ENCODE peak calls at places on chromosomes 11 and 22, in five cellular contexts. W is upper lobe of left lung, G is A549, U is esophagus muscularis mucosa, L is suprapubic skin. A is an unnamed sample.
A peak's percentile ranks its signal among the peaks of the same experiment; 100 is the strongest.

GRCh38 chr22:27633296-27633871 is 168.2 kb downstream of the MN1 start:
- DNase-seq in W (no peak), G (no peak), U (no peak), L (no peak), A (no peak)

GRCh38 chr22:30245985-30246901 is at the start of gene LIF:
- DNase-seq in W (peak; percentile 89), G (no peak), U (no peak), L (no peak), A (no peak)

GRCh38 chr11:116827461-116827860 is 2.2 kb upstream of the APOC3 start:
- DNase-seq in W (no peak), G (no peak), U (no peak), L (no peak), A (peak; percentile 39)

GRCh38 chr22:19576460-19577421 is 52.5 kb upstream of the CLDN5 start:
- DNase-seq in W (no peak), G (no peak), U (no peak), L (no peak), A (peak; percentile 63)

GRCh38 chr11:106988151-106988806 is 30.0 kb downstream of the GUCY1A2 start:
- DNase-seq in W (no peak), G (no peak), U (no peak), L (no peak), A (no peak)

GRCh38 chr11:61011950-61012830 is 40.7 kb downstream of the CD6 start:
- DNase-seq in W (peak; percentile 50), G (no peak), U (no peak), L (no peak), A (no peak)

GRCh38 chr11:42239102-42239501 is 779.6 kb upstream of the LRRC4C start:
- DNase-seq in W (no peak), G (no peak), U (no peak), L (no peak), A (peak; percentile 68)

GRCh38 chr11:15744693-15745092 is 611.7 kb downstream of the SOX6 start:
- DNase-seq in W (no peak), G (no peak), U (peak; percentile 64), L (no peak), A (no peak)

GRCh38 chr11:61917357-61918109 is at the start of gene RAB3IL1:
- DNase-seq in W (peak; percentile 93), G (peak; percentile 66), U (no peak), L (peak; percentile 86), A (peak; percentile 87)

GRCh38 chr22:30717331-30717921 is 22.8 kb downstream of the OSBP2 start:
- DNase-seq in W (no peak), G (peak; percentile 3), U (no peak), L (no peak), A (no peak)

GRCh38 chr11:112555491-112556364 is 295.1 kb upstream of the PLET1 start:
- DNase-seq in W (no peak), G (peak; percentile 12), U (no peak), L (no peak), A (peak; percentile 71)

GRCh38 chr11:5815534-5815933 is 6.8 kb downstream of the OR52N2 start:
- DNase-seq in W (no peak), G (no peak), U (no peak), L (no peak), A (no peak)

GRCh38 chr22:27274770-27275449 is 526.6 kb downstream of the MN1 start:
- DNase-seq in W (no peak), G (no peak), U (no peak), L (no peak), A (no peak)

GRCh38 chr11:89495951-89496350 is 4.8 kb upstream of the NOX4 start:
- DNase-seq in W (no peak), G (no peak), U (no peak), L (no peak), A (peak; percentile 70)

GRCh38 chr22:19873138-19873959 is 18.7 kb upstream of the GNB1L start:
- DNase-seq in W (peak; percentile 83), G (no peak), U (no peak), L (peak; percentile 73), A (peak; percentile 54)

GRCh38 chr11:72985645-72986044 is 156.5 kb downstream of the FCHSD2 start:
- DNase-seq in W (no peak), G (no peak), U (no peak), L (no peak), A (no peak)

GRCh38 chr22:44648085-44648820 is 53.8 kb upstream of the PRR5 start:
- DNase-seq in W (peak; percentile 27), G (no peak), U (peak; percentile 89), L (peak; percentile 88), A (no peak)

GRCh38 chr22:31346733-31347250 is 646 bp upstream of the PATZ1 start:
- DNase-seq in W (peak; percentile 88), G (peak; percentile 42), U (no peak), L (no peak), A (peak; percentile 74)

GRCh38 chr11:22512457-22512856 is 113.2 kb downstream of the FANCF start:
- DNase-seq in W (no peak), G (no peak), U (no peak), L (no peak), A (no peak)

GRCh38 chr11:86919557-86920210 is 35.5 kb downstream of the FZD4 start:
- DNase-seq in W (no peak), G (peak; percentile 57), U (no peak), L (no peak), A (no peak)

GRCh38 chr11:48103621-48104561 is 112.7 kb upstream of the OR4B1 start:
- DNase-seq in W (no peak), G (no peak), U (peak; percentile 88), L (no peak), A (no peak)

GRCh38 chr22:36253523-36254490 is 874 bp downstream of the APOL1 start:
- DNase-seq in W (no peak), G (no peak), U (no peak), L (no peak), A (peak; percentile 86)

GRCh38 chr11:2584812-2585565 is 114.8 kb downstream of the KCNQ1OT1 start:
- DNase-seq in W (peak; percentile 53), G (no peak), U (peak; percentile 66), L (no peak), A (peak; percentile 55)

GRCh38 chr22:45212306-45212709 is 28.4 kb downstream of the KIAA0930 start:
- DNase-seq in W (peak; percentile 85), G (peak; percentile 55), U (no peak), L (no peak), A (peak; percentile 94)

GRCh38 chr11:65180877-65181568 is 705 bp upstream of the CAPN1 start:
- DNase-seq in W (peak; percentile 93), G (peak; percentile 76), U (no peak), L (peak; percentile 87), A (peak; percentile 82)

GRCh38 chr11:128246364-128247234 is 340.8 kb downstream of the ETS1 start:
- DNase-seq in W (peak; percentile 2), G (no peak), U (peak; percentile 90), L (no peak), A (no peak)

GRCh38 chr11:30774451-30774850 is 188.3 kb upstream of the MPPED2 start:
- DNase-seq in W (no peak), G (no peak), U (no peak), L (no peak), A (no peak)

GRCh38 chr11:61157743-61158142 is 3.5 kb downstream of the VPS37C start:
- DNase-seq in W (no peak), G (no peak), U (no peak), L (no peak), A (no peak)

GRCh38 chr11:69931994-69932910 is 113.0 kb upstream of the FGF3 start:
- DNase-seq in W (no peak), G (no peak), U (no peak), L (no peak), A (peak; percentile 55)

GRCh38 chr11:32602657-32603410 is 19.2 kb downstream of the EIF3M start:
- DNase-seq in W (no peak), G (no peak), U (no peak), L (no peak), A (no peak)

GRCh38 chr11:103491777-103492176 is 382.6 kb downstream of the DYNC2H1 start:
- DNase-seq in W (no peak), G (no peak), U (no peak), L (no peak), A (no peak)

DNA sequence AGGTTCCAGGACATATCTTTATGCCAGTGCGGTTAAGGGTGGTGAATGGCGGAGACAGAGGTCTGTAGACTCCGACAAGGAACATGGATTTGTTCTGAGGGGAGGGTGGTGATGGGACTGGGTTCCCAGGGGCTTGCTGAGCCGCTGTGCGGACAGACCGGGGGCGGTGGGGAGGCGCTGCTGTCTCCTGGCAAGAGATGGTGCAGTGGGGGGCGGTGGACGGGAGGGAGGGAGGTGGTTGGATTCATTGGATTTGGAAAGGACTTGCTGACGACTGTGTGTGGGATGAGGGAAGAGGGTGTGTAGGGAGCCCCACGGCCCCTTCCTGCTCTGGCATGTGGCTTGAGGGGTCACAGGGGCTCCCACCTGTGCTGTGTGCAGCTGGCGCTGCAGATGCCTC is 43.2 kb downstream of the FLRT1 start:
- DNase-seq in W (peak; percentile 63), G (no peak), U (no peak), L (no peak), A (no peak)
- H3K27ac ChIP-seq in W (no peak overlapping the region), G (no peak overlapping the region), U (no peak overlapping the region), L (no peak overlapping the region), A (no peak overlapping the region)

DNA sequence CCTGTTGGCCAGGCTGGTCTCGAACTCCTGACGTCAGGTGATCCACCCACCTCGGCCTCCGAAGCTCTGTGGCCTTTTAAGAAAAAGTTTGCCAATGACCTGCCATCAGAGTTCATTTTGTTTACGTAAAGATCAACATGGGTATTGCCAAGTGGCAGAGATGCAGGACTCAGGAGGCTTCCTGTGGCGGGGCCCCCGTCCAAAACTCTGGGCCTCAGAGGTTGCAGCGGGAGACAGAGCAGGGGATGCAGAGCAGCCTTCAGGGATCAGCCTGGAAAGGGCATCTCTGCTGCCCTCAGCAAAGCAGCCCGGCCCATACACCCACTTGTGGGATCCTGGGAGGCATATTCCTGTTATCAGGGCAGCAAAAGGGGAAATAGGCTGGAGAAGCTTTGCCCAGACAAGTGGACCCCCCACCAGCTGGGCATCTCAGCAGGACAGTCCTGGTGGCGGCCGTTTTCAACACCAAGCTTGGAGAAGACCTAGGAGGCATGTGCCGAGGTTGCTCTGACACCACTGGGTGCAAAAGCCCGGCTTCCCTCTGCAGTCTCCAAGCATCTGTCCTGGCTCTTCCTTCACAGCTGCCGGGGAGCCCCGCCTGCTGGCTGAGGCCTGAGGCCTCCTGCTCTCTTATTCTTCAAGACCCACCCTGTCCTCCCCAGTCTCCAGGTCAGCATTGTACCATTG is 1152.4 kb downstream of the BRD1 start:
- DNase-seq in W (peak; percentile 44), G (no peak), U (no peak), L (no peak), A (no peak)
- H3K9me3 ChIP-seq in W (peaks cover 15% of the 10 kb centered on the region), G (no peaks in the 10 kb centered on the region), U (peaks cover 33% of the 10 kb centered on the region), L (peaks cover 7% of the 10 kb centered on the region), A (peaks cover 5% of the 10 kb centered on the region)

GRCh38 chr11:84817998-84818397 is 809.1 kb downstream of the DLG2 start:
- DNase-seq in W (no peak), G (no peak), U (no peak), L (no peak), A (no peak)
- TF ChIP-seq EP300 in W (no peak), G (no peak), U (no peak), L (no peak), A (no peak)

GRCh38 chr11:44708063-44708462 is 18.7 kb upstream of the TSPAN18 start:
- DNase-seq in W (no peak), G (no peak), U (no peak), L (no peak), A (no peak)

GRCh38 chr11:44709966-44710365 is 16.8 kb upstream of the TSPAN18 start:
- DNase-seq in W (no peak), G (no peak), U (no peak), L (no peak), A (no peak)

GRCh38 chr11:44707094-44707493 is 19.7 kb upstream of the TSPAN18 start:
- DNase-seq in W (no peak), G (no peak), U (no peak), L (no peak), A (no peak)

GRCh38 chr11:44709281-44709562 is 17.5 kb upstream of the TSPAN18 start:
- DNase-seq in W (no peak), G (no peak), U (no peak), L (no peak), A (no peak)

GRCh38 chr11:44708523-44709280 is 18.1 kb upstream of the TSPAN18 start:
- DNase-seq in W (no peak), G (no peak), U (no peak), L (no peak), A (no peak)
- H3K27ac ChIP-seq in W (no peak overlapping the region), G (no peak overlapping the region), U (no peak overlapping the region), L (no peak overlapping the region), A (no peak overlapping the region)

A was measured in sigmoid colon.